ENCODE peak calls at places on chromosome 6, in five cellular contexts. One of them, this sample, is unnamed.

GRCh38 chr6:134004714-134005113 is 47.7 kb downstream of the SLC2A12 start:
- DNase-seq in sigmoid colon: no peak
- DNase-seq in psoas muscle: no peak
- DNase-seq in prostate gland: no peak
- DNase-seq in ovary: no peak
- DNase-seq in this sample: no peak

GRCh38 chr6:117072781-117073180 is 192.6 kb upstream of the VGLL2 start:
- DNase-seq in sigmoid colon: no peak
- DNase-seq in ovary: no peak
- DNase-seq in psoas muscle: no peak
- DNase-seq in prostate gland: no peak
- DNase-seq in this sample: no peak

GRCh38 chr6:52635049-52635577 is 35.8 kb upstream of the TMEM14A start:
- DNase-seq in ovary: no peak
- DNase-seq in psoas muscle: no peak
- DNase-seq in prostate gland: no peak
- DNase-seq in sigmoid colon: no peak
- DNase-seq in this sample: no peak

GRCh38 chr6:17281100-17281496 is at the start of gene RBM24:
- DNase-seq in ovary: peak; percentile 51
- DNase-seq in prostate gland: peak; percentile 40
- DNase-seq in psoas muscle: peak; percentile 64
- DNase-seq in sigmoid colon: peak; percentile 88
- DNase-seq in this sample: peak; percentile 58

GRCh38 chr6:45376310-45377040 is 1.3 kb downstream of the SUPT3H start:
- DNase-seq in sigmoid colon: no peak
- DNase-seq in prostate gland: no peak
- DNase-seq in psoas muscle: no peak
- DNase-seq in ovary: no peak
- DNase-seq in this sample: no peak

GRCh38 chr6:153123801-153124200 is 7.3 kb downstream of the RGS17 start:
- DNase-seq in prostate gland: no peak
- DNase-seq in psoas muscle: no peak
- DNase-seq in sigmoid colon: no peak
- DNase-seq in ovary: no peak
- DNase-seq in this sample: no peak

GRCh38 chr6:44829811-44830210 is 442.3 kb downstream of the CDC5L start:
- DNase-seq in ovary: no peak
- DNase-seq in prostate gland: no peak
- DNase-seq in psoas muscle: no peak
- DNase-seq in sigmoid colon: no peak
- DNase-seq in this sample: no peak

GRCh38 chr6:106082735-106083398 is 3.3 kb upstream of the PRDM1 start:
- DNase-seq in sigmoid colon: no peak
- DNase-seq in prostate gland: no peak
- DNase-seq in psoas muscle: no peak
- DNase-seq in ovary: no peak
- DNase-seq in this sample: no peak

GRCh38 chr6:36376183-36376582 is 11.3 kb downstream of the ETV7 start:
- DNase-seq in ovary: no peak
- DNase-seq in sigmoid colon: no peak
- DNase-seq in psoas muscle: no peak
- DNase-seq in prostate gland: no peak
- DNase-seq in this sample: no peak

GRCh38 chr6:118509009-118509617 is 39.0 kb upstream of the PLN start:
- DNase-seq in ovary: no peak
- DNase-seq in psoas muscle: no peak
- DNase-seq in sigmoid colon: no peak
- DNase-seq in prostate gland: no peak
- DNase-seq in this sample: peak; percentile 32

GRCh38 chr6:93344436-93344835 is 74.9 kb downstream of the EPHA7 start:
- DNase-seq in ovary: no peak
- DNase-seq in prostate gland: no peak
- DNase-seq in psoas muscle: no peak
- DNase-seq in sigmoid colon: no peak
- DNase-seq in this sample: no peak
- H3K4me3 ChIP-seq in ovary: no peak overlapping the region
- H3K4me3 ChIP-seq in prostate gland: no peak overlapping the region
- H3K4me3 ChIP-seq in psoas muscle: no peak overlapping the region
- H3K4me3 ChIP-seq in sigmoid colon: no peak overlapping the region
- H3K4me3 ChIP-seq in this sample: no peak overlapping the region

DNA sequence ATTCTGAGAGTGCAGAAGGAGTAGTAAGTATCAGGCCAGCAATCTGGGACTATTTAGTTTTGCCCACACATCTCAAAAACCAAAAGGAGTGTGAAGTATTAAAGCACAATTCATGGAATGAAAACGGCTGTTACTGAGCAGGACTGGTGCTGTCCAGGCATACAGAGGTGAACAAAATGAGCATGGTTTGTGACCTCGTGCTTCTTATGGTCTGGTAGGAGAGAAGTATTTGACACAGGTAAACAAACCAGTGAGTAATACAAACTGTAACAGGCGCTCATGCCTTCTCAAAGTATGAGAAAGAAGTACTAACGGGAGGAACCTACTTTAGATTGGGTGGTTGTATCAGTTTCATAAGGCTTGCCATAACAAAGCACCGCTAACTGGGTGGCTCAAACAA is 17.5 kb upstream of the NRN1 start:
- DNase-seq in sigmoid colon: no peak
- DNase-seq in ovary: no peak
- DNase-seq in psoas muscle: no peak
- DNase-seq in prostate gland: no peak
- DNase-seq in this sample: no peak
- H3K27ac ChIP-seq in sigmoid colon: no peak overlapping the region
- H3K27ac ChIP-seq in ovary: no peak overlapping the region
- H3K27ac ChIP-seq in psoas muscle: no peak overlapping the region
- H3K27ac ChIP-seq in prostate gland: no peak overlapping the region
- H3K27ac ChIP-seq in this sample: no peak overlapping the region

GRCh38 chr6:165986647-165987482 is 180.8 kb downstream of the TBXT start:
- DNase-seq in prostate gland: no peak
- DNase-seq in ovary: peak; percentile 49
- DNase-seq in psoas muscle: no peak
- DNase-seq in sigmoid colon: peak; percentile 81
- DNase-seq in this sample: no peak

GRCh38 chr6:165985926-165986646 is 181.6 kb downstream of the TBXT start:
- DNase-seq in ovary: peak; percentile 31
- DNase-seq in psoas muscle: no peak
- DNase-seq in prostate gland: no peak
- DNase-seq in sigmoid colon: no peak
- DNase-seq in this sample: no peak

GRCh38 chr6:165988306-165988756 is 179.3 kb downstream of the TBXT start:
- DNase-seq in psoas muscle: no peak
- DNase-seq in prostate gland: no peak
- DNase-seq in ovary: no peak
- DNase-seq in sigmoid colon: no peak
- DNase-seq in this sample: no peak

GRCh38 chr6:165988757-165989456 is 178.7 kb downstream of the TBXT start:
- DNase-seq in prostate gland: no peak
- DNase-seq in ovary: peak; percentile 24
- DNase-seq in psoas muscle: no peak
- DNase-seq in sigmoid colon: peak; percentile 73
- DNase-seq in this sample: no peak

GRCh38 chr6:165987483-165988305 is 180.0 kb downstream of the TBXT start:
- DNase-seq in ovary: peak; percentile 94
- DNase-seq in psoas muscle: peak; percentile 78
- DNase-seq in prostate gland: no peak
- DNase-seq in sigmoid colon: peak; percentile 98
- DNase-seq in this sample: peak; percentile 93
- H3K4me3 ChIP-seq in ovary: peak overlapping the region; percentile 67
- H3K4me3 ChIP-seq in psoas muscle: peak overlapping the region; percentile 63
- H3K4me3 ChIP-seq in prostate gland: peak overlapping the region; percentile 24
- H3K4me3 ChIP-seq in sigmoid colon: peak overlapping the region; percentile 57
- H3K4me3 ChIP-seq in this sample: peak overlapping the region; percentile 43

GRCh38 chr6:21856844-21857243 is 263.3 kb downstream of the SOX4 start:
- DNase-seq in sigmoid colon: no peak
- DNase-seq in prostate gland: no peak
- DNase-seq in psoas muscle: no peak
- DNase-seq in ovary: no peak
- DNase-seq in this sample: no peak
- H3K27ac ChIP-seq in sigmoid colon: no peak overlapping the region
- H3K27ac ChIP-seq in prostate gland: no peak overlapping the region
- H3K27ac ChIP-seq in psoas muscle: no peak overlapping the region
- H3K27ac ChIP-seq in ovary: no peak overlapping the region
- H3K27ac ChIP-seq in this sample: no peak overlapping the region

GRCh38 chr6:31239854-31240253 is 32.0 kb downstream of the HLA-C start:
- DNase-seq in psoas muscle: no peak
- DNase-seq in ovary: no peak
- DNase-seq in sigmoid colon: no peak
- DNase-seq in prostate gland: no peak
- DNase-seq in this sample: no peak

GRCh38 chr6:31249184-31249583 is 22.7 kb downstream of the HLA-C start:
- DNase-seq in sigmoid colon: no peak
- DNase-seq in psoas muscle: no peak
- DNase-seq in prostate gland: no peak
- DNase-seq in ovary: no peak
- DNase-seq in this sample: no peak

GRCh38 chr6:31246051-31246495 is 25.8 kb downstream of the HLA-C start:
- DNase-seq in prostate gland: no peak
- DNase-seq in psoas muscle: no peak
- DNase-seq in sigmoid colon: no peak
- DNase-seq in ovary: no peak
- DNase-seq in this sample: no peak

GRCh38 chr6:31247813-31248212 is 24.1 kb downstream of the HLA-C start:
- DNase-seq in prostate gland: no peak
- DNase-seq in ovary: no peak
- DNase-seq in psoas muscle: no peak
- DNase-seq in sigmoid colon: no peak
- DNase-seq in this sample: no peak

DNA sequence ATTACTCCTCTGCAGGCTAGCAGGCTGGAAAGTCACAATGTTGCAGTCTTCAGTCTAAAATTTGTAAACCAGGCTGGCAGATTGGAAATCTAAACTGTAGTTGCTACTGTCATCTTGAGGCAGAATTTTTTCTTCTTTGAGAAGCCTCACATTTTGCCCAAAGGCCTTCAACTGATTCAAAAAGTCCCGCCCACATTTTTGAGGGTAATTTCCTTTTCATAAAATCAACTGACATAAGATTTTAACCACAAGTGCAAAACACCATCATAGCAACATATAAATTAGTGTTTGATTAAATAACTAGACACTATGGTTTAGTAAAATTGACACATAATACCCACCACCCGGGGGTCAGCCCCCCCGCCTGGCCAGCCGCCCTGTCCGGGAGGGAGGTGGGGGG is 28.4 kb downstream of the HLA-C start:
- DNase-seq in ovary: no peak
- DNase-seq in psoas muscle: no peak
- DNase-seq in prostate gland: no peak
- DNase-seq in sigmoid colon: no peak
- DNase-seq in this sample: no peak
- H3K4me3 ChIP-seq in ovary: no peak overlapping the region
- H3K4me3 ChIP-seq in psoas muscle: no peak overlapping the region
- H3K4me3 ChIP-seq in prostate gland: no peak overlapping the region
- H3K4me3 ChIP-seq in sigmoid colon: no peak overlapping the region
- H3K4me3 ChIP-seq in this sample: no peak overlapping the region

DNA sequence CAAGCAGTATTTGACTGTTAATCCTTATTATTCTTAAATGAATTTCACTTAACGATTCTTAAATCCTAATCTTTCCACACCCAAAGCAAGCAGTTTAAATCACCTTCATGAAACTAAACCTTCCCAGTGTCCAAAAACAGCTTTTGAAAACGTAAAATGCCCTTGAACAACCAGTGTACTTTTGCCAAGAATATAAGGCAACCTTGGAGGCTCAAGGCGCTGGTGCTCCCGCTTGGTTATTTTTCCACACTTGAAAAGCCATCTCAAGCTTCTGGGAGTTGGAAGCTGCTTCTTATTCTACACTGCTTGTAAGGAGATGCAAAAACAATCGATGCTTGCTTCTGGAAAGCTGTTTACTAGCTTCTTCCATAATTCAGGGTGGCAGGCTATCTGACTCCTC is 625.7 kb downstream of the HTR1B start:
- DNase-seq in psoas muscle: no peak
- DNase-seq in ovary: no peak
- DNase-seq in sigmoid colon: no peak
- DNase-seq in prostate gland: no peak
- DNase-seq in this sample: no peak
- H3K27ac ChIP-seq in psoas muscle: no peak overlapping the region
- H3K27ac ChIP-seq in ovary: no peak overlapping the region
- H3K27ac ChIP-seq in sigmoid colon: no peak overlapping the region
- H3K27ac ChIP-seq in prostate gland: no peak overlapping the region
- H3K27ac ChIP-seq in this sample: no peak overlapping the region

GRCh38 chr6:169577236-169577635 is 124.6 kb downstream of the WDR27 start:
- DNase-seq in psoas muscle: no peak
- DNase-seq in sigmoid colon: no peak
- DNase-seq in ovary: no peak
- DNase-seq in prostate gland: no peak
- DNase-seq in this sample: no peak
- H3K4me3 ChIP-seq in psoas muscle: peak overlapping the region; percentile 28
- H3K4me3 ChIP-seq in sigmoid colon: peak overlapping the region; percentile 23
- H3K4me3 ChIP-seq in ovary: no peak overlapping the region
- H3K4me3 ChIP-seq in prostate gland: no peak overlapping the region
- H3K4me3 ChIP-seq in this sample: peak overlapping the region; percentile 47

GRCh38 chr6:137216106-137216505 is 3.1 kb downstream of the IFNGR1 start:
- DNase-seq in psoas muscle: no peak
- DNase-seq in prostate gland: no peak
- DNase-seq in ovary: no peak
- DNase-seq in sigmoid colon: no peak
- DNase-seq in this sample: no peak

GRCh38 chr6:137217801-137218472 is 1.2 kb downstream of the IFNGR1 start:
- DNase-seq in prostate gland: no peak
- DNase-seq in sigmoid colon: no peak
- DNase-seq in ovary: no peak
- DNase-seq in psoas muscle: no peak
- DNase-seq in this sample: peak; percentile 24

GRCh38 chr6:137218917-137219663 is at the start of gene IFNGR1:
- DNase-seq in psoas muscle: peak; percentile 97
- DNase-seq in prostate gland: peak; percentile 97
- DNase-seq in ovary: peak; percentile 98
- DNase-seq in sigmoid colon: peak; percentile 98
- DNase-seq in this sample: peak; percentile 98

GRCh38 chr6:137218473-137218916 is 690 bp downstream of the IFNGR1 start:
- DNase-seq in prostate gland: peak; percentile 15
- DNase-seq in ovary: no peak
- DNase-seq in sigmoid colon: peak; percentile 83
- DNase-seq in psoas muscle: peak; percentile 37
- DNase-seq in this sample: peak; percentile 65

GRCh38 chr6:137216875-137217553 is 2.2 kb downstream of the IFNGR1 start:
- DNase-seq in psoas muscle: no peak
- DNase-seq in prostate gland: peak; percentile 53
- DNase-seq in sigmoid colon: no peak
- DNase-seq in ovary: no peak
- DNase-seq in this sample: peak; percentile 28
- H3K27ac ChIP-seq in psoas muscle: peak overlapping the region; percentile 100
- H3K27ac ChIP-seq in prostate gland: peak overlapping the region; percentile 96
- H3K27ac ChIP-seq in sigmoid colon: peak overlapping the region; percentile 97
- H3K27ac ChIP-seq in ovary: no peak overlapping the region
- H3K27ac ChIP-seq in this sample: peak overlapping the region; percentile 97

This sample was measured in testis.